ENCODE peak calls at places on chromosomes 12 and 14, in seven cellular contexts. G, F, C, T, L, U and M are unnamed samples.

GRCh38 chr14:73209943-73210342 is 27.4 kb upstream of the PAPLN start:
- DNase-seq in G (peak; percentile 63), F (no peak), C (peak; percentile 66), T (no peak), L (no peak), U (no peak), M (peak; percentile 85)

GRCh38 chr12:128864516-128865186 is 11.4 kb downstream of the GLT1D1 start:
- DNase-seq in G (no peak), F (no peak), C (no peak), T (no peak), L (no peak), U (no peak), M (no peak)

GRCh38 chr12:103566398-103566797 is 20.7 kb upstream of the STAB2 start:
- DNase-seq in G (no peak), F (no peak), C (no peak), T (no peak), L (no peak), U (no peak), M (no peak)

GRCh38 chr12:111408686-111409402 is 3.1 kb downstream of the SH2B3 start:
- DNase-seq in G (no peak), F (no peak), C (no peak), T (no peak), L (no peak), U (no peak), M (no peak)

GRCh38 chr14:20499881-20500280 is 5.5 kb upstream of the RNASE10 start:
- DNase-seq in G (no peak), F (no peak), C (no peak), T (no peak), L (no peak), U (no peak), M (no peak)

GRCh38 chr12:47216150-47216677 is 136.5 kb upstream of the AMIGO2 start:
- DNase-seq in G (no peak), F (no peak), C (no peak), T (no peak), L (no peak), U (no peak), M (no peak)

GRCh38 chr14:89486505-89486904 is 69.5 kb upstream of the FOXN3 start:
- DNase-seq in G (no peak), F (no peak), C (no peak), T (no peak), L (no peak), U (no peak), M (no peak)

GRCh38 chr12:122102331-122102730 is 23.8 kb downstream of the MLXIP start:
- DNase-seq in G (no peak), F (no peak), C (peak; percentile 52), T (no peak), L (peak; percentile 17), U (no peak), M (peak; percentile 64)

GRCh38 chr12:113259499-113259953 is 38.3 kb downstream of the TPCN1 start:
- DNase-seq in G (no peak), F (no peak), C (peak; percentile 83), T (no peak), L (peak; percentile 69), U (peak; percentile 74), M (peak; percentile 82)

GRCh38 chr12:8644345-8645248 is 18.0 kb downstream of the MFAP5 start:
- DNase-seq in G (no peak), F (no peak), C (no peak), T (no peak), L (no peak), U (no peak), M (no peak)

GRCh38 chr12:54231236-54231635 is 42.5 kb upstream of the SMUG1 start:
- DNase-seq in G (no peak), F (no peak), C (no peak), T (no peak), L (no peak), U (no peak), M (no peak)

GRCh38 chr12:49502590-49502989 is 36.2 kb upstream of the KCNH3 start:
- DNase-seq in G (peak; percentile 25), F (no peak), C (peak; percentile 55), T (no peak), L (no peak), U (no peak), M (peak; percentile 41)

GRCh38 chr14:64685364-64686130 is 18.7 kb upstream of the PLEKHG3 start:
- DNase-seq in G (no peak), F (no peak), C (no peak), T (no peak), L (no peak), U (peak; percentile 35), M (no peak)

GRCh38 chr14:70567791-70568190 is 32.7 kb downstream of the MED6 start:
- DNase-seq in G (peak; percentile 36), F (peak; percentile 34), C (peak; percentile 18), T (peak; percentile 1), L (no peak), U (peak; percentile 24), M (peak; percentile 53)

GRCh38 chr12:121871501-121871900 is 12.8 kb upstream of the HPD start:
- DNase-seq in G (no peak), F (no peak), C (no peak), T (no peak), L (no peak), U (no peak), M (no peak)

GRCh38 chr14:91282954-91283645 is 38.6 kb upstream of the GPR68 start:
- DNase-seq in G (no peak), F (no peak), C (no peak), T (no peak), L (no peak), U (no peak), M (no peak)

GRCh38 chr12:13661005-13661887 is 320.2 kb downstream of the GRIN2B start:
- DNase-seq in G (peak; percentile 43), F (peak; percentile 58), C (peak; percentile 63), T (peak; percentile 3), L (peak; percentile 37), U (peak; percentile 72), M (peak; percentile 56)

GRCh38 chr14:24231263-24232120 is 675 bp downstream of the NEDD8 start:
- DNase-seq in G (no peak), F (no peak), C (no peak), T (no peak), L (no peak), U (no peak), M (no peak)

GRCh38 chr12:130673036-130673705 is 42.9 kb downstream of the RIMBP2 start:
- DNase-seq in G (no peak), F (no peak), C (no peak), T (no peak), L (no peak), U (no peak), M (no peak)

DNA sequence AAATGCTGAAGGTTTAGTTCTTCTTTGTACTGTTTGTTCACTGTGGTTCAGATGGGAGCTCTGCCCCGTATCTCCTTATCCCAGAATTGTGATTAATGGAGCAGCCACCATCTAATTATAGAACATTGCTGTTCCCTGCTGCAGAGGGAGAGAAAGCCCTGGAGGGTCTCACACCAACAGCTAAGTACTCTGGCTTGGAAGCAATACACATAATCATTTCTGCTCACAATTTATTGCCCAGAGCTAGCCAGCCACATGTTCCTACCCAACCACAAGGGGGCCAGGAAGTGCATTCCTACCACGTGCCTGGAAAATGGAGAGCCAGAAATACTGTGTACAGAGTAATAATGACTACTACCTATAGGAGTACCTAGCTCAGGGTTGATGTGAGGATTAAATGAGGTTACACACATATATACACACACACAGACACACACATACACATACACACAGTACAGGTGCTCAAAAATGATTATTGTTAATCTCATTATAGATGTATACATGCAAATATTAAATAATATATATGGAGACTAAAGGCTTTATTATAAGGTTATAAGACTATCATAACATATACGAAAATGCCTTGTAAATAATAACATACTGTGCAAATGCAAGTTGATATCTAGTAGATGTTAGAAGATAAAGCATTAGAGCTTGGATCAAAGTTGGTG is 22.3 kb downstream of the MSRB3 start:
- DNase-seq in G (no peak), F (peak; percentile 40), C (peak; percentile 19), T (no peak), L (no peak), U (peak; percentile 13), M (peak; percentile 36)
- TF ChIP-seq CTCF in G (peak; percentile 53), F (peak; percentile 74), C (peak; percentile 49), T (peak; percentile 52), L (no peak), U (peak; percentile 38), M (peak; percentile 42)

GRCh38 chr12:43349863-43350262 is 202.1 kb downstream of the ADAMTS20 start:
- DNase-seq in G (peak; percentile 32), F (no peak), C (no peak), T (no peak), L (no peak), U (no peak), M (peak; percentile 31)
- TF ChIP-seq CTCF in G (peak; percentile 41), F (no peak), C (peak; percentile 29), T (peak; percentile 45), L (no peak), U (no peak), M (peak; percentile 33)

GRCh38 chr12:126784328-126784921 is 1482.5 kb upstream of the TMEM132C start:
- DNase-seq in G (peak; percentile 26), F (no peak), C (peak; percentile 52), T (no peak), L (peak; percentile 33), U (peak; percentile 27), M (peak; percentile 14)
- TF ChIP-seq CTCF in G (peak; percentile 55), F (no peak), C (peak; percentile 56), T (no peak), L (no peak), U (peak; percentile 62), M (peak; percentile 18)

GRCh38 chr12:132044661-132045412 is 95.1 kb downstream of the EP400 start:
- DNase-seq in G (no peak), F (no peak), C (no peak), T (no peak), L (no peak), U (no peak), M (no peak)
- TF ChIP-seq CTCF in G (no peak), F (no peak), C (no peak), T (no peak), L (no peak), U (no peak), M (no peak)